ENCODE peak calls at places on chromosomes 7 and 10, in four cellular contexts. C is A549, R is body of pancreas, J is endothelial cell of umbilical vein. H is an unnamed sample. For H3K4me1, the result is how much of the 10 kb centered on the place peaks cover.

GRCh38 chr7:94907420-94908203 is at the start of gene PPP1R9A:
- DNase-seq in C (peak), J (peak), R (peak), H (peak)

GRCh38 chr7:98733036-98733435 is 116.0 kb downstream of the NPTX2 start:
- DNase-seq in J (no peak), R (no peak), C (peak), H (no peak)

GRCh38 chr7:86978804-86979506 is 80.5 kb downstream of the ELAPOR2 start:
- DNase-seq in C (no peak), R (no peak), J (no peak), H (no peak)

GRCh38 chr10:3424102-3424803 is 251.7 kb upstream of the PITRM1 start:
- DNase-seq in J (peak), R (no peak), C (no peak), H (no peak)

GRCh38 chr10:6018422-6018821 is 41.1 kb upstream of the IL15RA start:
- DNase-seq in R (peak), J (no peak), C (no peak), H (peak)

GRCh38 chr7:24931787-24932186 is 48.2 kb downstream of the OSBPL3 start:
- DNase-seq in R (no peak), J (no peak), C (no peak), H (no peak)

GRCh38 chr10:73649876-73650536 is 5.8 kb downstream of the SYNPO2L start:
- DNase-seq in C (no peak), J (no peak), R (no peak), H (no peak)

GRCh38 chr10:9254353-9254752 is 1199.9 kb downstream of the GATA3 start:
- DNase-seq in C (no peak), J (no peak), R (no peak), H (no peak)

GRCh38 chr7:100475549-100475948 is 3.5 kb downstream of the TSC22D4 start:
- DNase-seq in C (no peak), J (no peak), R (no peak), H (no peak)

GRCh38 chr7:129781856-129782256 is 170.3 kb downstream of the NRF1 start:
- DNase-seq in J (no peak), R (peak), C (no peak), H (no peak)

GRCh38 chr7:139358541-139359365 is 941 bp upstream of the LUC7L2 start:
- DNase-seq in J (peak), C (peak), R (no peak), H (no peak)

GRCh38 chr10:3906511-3907111 is 121.6 kb upstream of the KLF6 start:
- DNase-seq in J (no peak), C (no peak), R (no peak), H (no peak)

GRCh38 chr10:7301039-7301768 is 109.6 kb downstream of the SFMBT2 start:
- DNase-seq in R (no peak), C (peak), J (no peak), H (no peak)

GRCh38 chr10:70053896-70054641 is 1.4 kb downstream of the MACROH2A2 start:
- DNase-seq in C (peak), R (peak), J (no peak), H (no peak)

GRCh38 chr7:48085433-48085791 is 3.7 kb upstream of the UPP1 start:
- DNase-seq in C (no peak), R (no peak), J (no peak), H (no peak)

GRCh38 chr10:128723631-128724205 is 597.5 kb upstream of the MKI67 start:
- DNase-seq in R (no peak), J (no peak), C (no peak), H (no peak)

GRCh38 chr7:108716783-108717182 is 147.1 kb downstream of the DNAJB9 start:
- DNase-seq in C (no peak), R (no peak), J (no peak), H (no peak)

GRCh38 chr10:121675344-121675743 is 77.1 kb upstream of the FGFR2 start:
- DNase-seq in C (no peak), R (no peak), J (no peak), H (no peak)

GRCh38 chr10:64733980-64734379 is 1212.8 kb downstream of the REEP3 start:
- DNase-seq in J (peak), R (peak), C (peak), H (no peak)

GRCh38 chr7:124276005-124276606 is 243.2 kb upstream of the TMEM229A start:
- DNase-seq in R (peak), J (peak), C (peak), H (no peak)

GRCh38 chr7:16260236-16260728 is 161.1 kb downstream of the CRPPA start:
- DNase-seq in C (no peak), J (no peak), R (no peak), H (no peak)

GRCh38 chr7:37945336-37945735 is 24.9 kb downstream of the EPDR1 start:
- DNase-seq in J (no peak), R (no peak), C (no peak), H (no peak)

GRCh38 chr7:6250364-6250833 is 22.0 kb downstream of the CYTH3 start:
- DNase-seq in J (no peak), C (no peak), R (no peak), H (no peak)

GRCh38 chr10:71423936-71424335 is 27.2 kb downstream of the CDH23 start:
- DNase-seq in C (no peak), J (no peak), R (no peak), H (no peak)

GRCh38 chr10:17923728-17924127 is 28.0 kb upstream of the SLC39A12 start:
- DNase-seq in C (peak), R (peak), J (no peak), H (peak)

GRCh38 chr7:2520808-2521146 is 1.2 kb downstream of the LFNG start:
- DNase-seq in R (no peak), J (no peak), C (no peak), H (no peak)

GRCh38 chr7:90603346-90603745 is 7.2 kb downstream of the CDK14 start:
- DNase-seq in J (no peak), R (no peak), C (no peak), H (no peak)

GRCh38 chr7:32161708-32162107 is 91.5 kb upstream of the PDE1C start:
- DNase-seq in J (no peak), R (no peak), C (peak), H (no peak)

GRCh38 chr7:140304071-140304799 is 94.1 kb downstream of the SLC37A3 start:
- DNase-seq in J (peak), C (peak), R (no peak), H (no peak)

GRCh38 chr7:80942261-80943041 is 23.6 kb upstream of the SEMA3C start:
- DNase-seq in C (peak), J (peak), R (no peak), H (peak)

GRCh38 chr10:126905776-126906703 is 812 bp downstream of the DOCK1 start:
- DNase-seq in R (peak), J (peak), C (peak), H (no peak)

GRCh38 chr10:79242620-79243152 is 104.6 kb upstream of the PPIF start:
- DNase-seq in R (peak), C (no peak), J (peak), H (peak)

GRCh38 chr10:6046458-6047325 is 15.5 kb downstream of the IL2RA start:
- DNase-seq in J (no peak), C (no peak), R (no peak), H (no peak)

GRCh38 chr7:102304668-102305067 is 18.0 kb downstream of the SH2B2 start:
- DNase-seq in J (no peak), R (no peak), C (no peak), H (no peak)
- H3K4me1 ChIP-seq in J (under half), R (under half), C (under half), H (under half)

GRCh38 chr7:50448823-50449222 is 1.3 kb downstream of the FIGNL1 start:
- DNase-seq in C (no peak), R (no peak), J (no peak), H (no peak)

GRCh38 chr7:50449501-50449880 is 659 bp downstream of the FIGNL1 start:
- DNase-seq in J (no peak), C (no peak), R (no peak), H (no peak)

GRCh38 chr7:50450691-50451051 is 521 bp upstream of the FIGNL1 start:
- DNase-seq in R (peak), J (no peak), C (peak), H (no peak)

GRCh38 chr7:50446542-50446960 is 3.6 kb downstream of the FIGNL1 start:
- DNase-seq in J (peak), C (peak), R (no peak), H (no peak)

DNA sequence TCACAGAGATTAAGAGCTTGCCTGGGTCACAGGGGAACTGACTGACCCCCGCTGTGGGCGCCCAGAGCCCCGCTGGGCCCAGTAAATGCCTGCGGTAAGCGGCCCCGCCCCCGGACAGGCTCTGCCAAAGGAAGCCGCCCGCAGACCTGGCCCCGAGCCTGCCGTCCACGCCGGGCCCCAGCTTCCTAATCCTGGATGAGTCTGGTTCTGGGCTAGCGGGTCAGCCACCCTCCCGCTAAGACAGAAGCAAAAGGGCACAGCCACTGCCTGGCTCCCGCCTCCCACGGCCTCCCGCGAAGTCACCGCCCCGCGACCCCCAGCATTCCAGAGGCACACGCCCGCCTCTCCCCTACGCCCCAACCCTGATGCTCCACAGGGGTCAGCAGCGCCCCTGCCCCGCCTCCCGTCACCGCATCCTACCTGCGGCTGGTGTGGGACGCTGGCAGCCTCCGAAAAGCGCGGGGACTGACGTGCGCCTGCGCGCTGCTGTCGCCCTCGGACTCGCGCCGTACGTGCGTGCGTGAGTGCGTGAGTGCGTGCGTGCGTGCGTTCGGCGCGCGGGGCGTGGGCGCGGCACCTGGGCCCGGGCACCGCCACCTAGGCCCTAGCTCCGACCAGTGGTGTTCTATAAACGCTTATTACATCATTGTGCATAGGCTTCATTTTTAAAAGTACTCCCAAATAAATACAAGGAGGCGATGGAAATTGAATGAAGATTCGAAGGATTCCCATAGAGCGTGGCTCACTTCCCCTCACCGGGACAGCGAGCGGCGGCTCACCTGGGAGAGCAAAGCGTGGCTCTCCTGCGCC is at the start of gene FIGNL1:
- DNase-seq in C (peak), J (peak), R (peak), H (peak)
- TF ChIP-seq POLR2A in C (peak), J (peak), R (no peak), H (peak)

DNA sequence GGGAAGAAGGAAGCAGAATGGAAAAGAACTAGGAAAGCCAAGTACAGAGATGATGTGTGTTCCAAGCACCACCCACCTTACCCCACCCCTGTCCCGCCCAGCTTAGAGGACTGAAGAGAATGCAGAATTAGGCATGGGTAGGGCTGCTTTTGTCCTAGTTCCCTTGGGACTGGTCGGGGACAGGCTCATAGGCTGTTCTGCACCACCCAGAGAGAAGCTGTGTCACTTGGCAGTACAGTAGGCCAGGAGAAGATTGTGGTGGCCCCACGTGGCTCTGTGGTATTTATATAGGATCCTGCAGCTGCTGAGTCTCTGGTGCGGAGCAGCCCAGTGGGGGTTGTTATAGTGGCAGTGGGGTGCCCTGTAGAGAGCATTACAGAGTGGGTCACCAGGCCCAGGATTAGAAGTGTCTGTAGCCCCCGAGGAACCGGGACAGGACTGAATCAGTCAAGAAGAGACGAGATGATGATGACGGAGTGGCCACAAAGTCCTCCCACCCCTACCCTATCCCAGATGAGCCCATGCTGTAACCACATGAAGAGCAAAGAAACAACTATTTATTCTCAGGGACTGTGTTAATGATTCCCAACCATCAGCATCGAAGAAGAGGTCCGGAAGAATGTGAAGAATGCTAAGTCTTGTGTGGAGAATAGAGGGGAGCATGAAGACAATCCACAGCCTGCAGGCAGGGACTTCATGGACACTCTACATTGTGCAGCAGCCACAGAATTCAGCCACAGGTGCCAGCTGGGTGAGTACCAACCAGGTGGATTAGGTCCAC is 88.9 kb downstream of the C1GALT1 start:
- DNase-seq in C (no peak), R (no peak), J (no peak), H (no peak)
- H3K4me3 ChIP-seq in C (no peak), R (no peak), J (no peak), H (no peak)

GRCh38 chr7:55553087-55553345 is 19.3 kb downstream of the VOPP1 start:
- DNase-seq in J (no peak), C (no peak), R (no peak), H (no peak)
- H3K4me1 ChIP-seq in J (half or more), C (under half), R (under half), H (under half)

GRCh38 chr7:79420464-79420863 is 33.0 kb downstream of the MAGI2 start:
- DNase-seq in C (peak), J (no peak), R (no peak), H (no peak)

GRCh38 chr7:79425665-79426064 is 27.8 kb downstream of the MAGI2 start:
- DNase-seq in J (no peak), R (no peak), C (no peak), H (no peak)

GRCh38 chr7:79421751-79422150 is 31.7 kb downstream of the MAGI2 start:
- DNase-seq in R (no peak), C (no peak), J (no peak), H (no peak)
- TF ChIP-seq POLR2A in R (no peak), C (no peak), J (no peak), H (no peak)

GRCh38 chr7:35254496-35255416 is 856 bp upstream of the TBX20 start:
- DNase-seq in C (no peak), R (no peak), J (no peak), H (no peak)

GRCh38 chr7:35255417-35255798 is 1.5 kb upstream of the TBX20 start:
- DNase-seq in R (no peak), C (no peak), J (no peak), H (no peak)

GRCh38 chr7:35253182-35253679 is 669 bp downstream of the TBX20 start:
- DNase-seq in R (no peak), C (peak), J (no peak), H (no peak)

GRCh38 chr7:35252584-35252983 is 1.3 kb downstream of the TBX20 start:
- DNase-seq in C (no peak), R (no peak), J (no peak), H (no peak)

DNA sequence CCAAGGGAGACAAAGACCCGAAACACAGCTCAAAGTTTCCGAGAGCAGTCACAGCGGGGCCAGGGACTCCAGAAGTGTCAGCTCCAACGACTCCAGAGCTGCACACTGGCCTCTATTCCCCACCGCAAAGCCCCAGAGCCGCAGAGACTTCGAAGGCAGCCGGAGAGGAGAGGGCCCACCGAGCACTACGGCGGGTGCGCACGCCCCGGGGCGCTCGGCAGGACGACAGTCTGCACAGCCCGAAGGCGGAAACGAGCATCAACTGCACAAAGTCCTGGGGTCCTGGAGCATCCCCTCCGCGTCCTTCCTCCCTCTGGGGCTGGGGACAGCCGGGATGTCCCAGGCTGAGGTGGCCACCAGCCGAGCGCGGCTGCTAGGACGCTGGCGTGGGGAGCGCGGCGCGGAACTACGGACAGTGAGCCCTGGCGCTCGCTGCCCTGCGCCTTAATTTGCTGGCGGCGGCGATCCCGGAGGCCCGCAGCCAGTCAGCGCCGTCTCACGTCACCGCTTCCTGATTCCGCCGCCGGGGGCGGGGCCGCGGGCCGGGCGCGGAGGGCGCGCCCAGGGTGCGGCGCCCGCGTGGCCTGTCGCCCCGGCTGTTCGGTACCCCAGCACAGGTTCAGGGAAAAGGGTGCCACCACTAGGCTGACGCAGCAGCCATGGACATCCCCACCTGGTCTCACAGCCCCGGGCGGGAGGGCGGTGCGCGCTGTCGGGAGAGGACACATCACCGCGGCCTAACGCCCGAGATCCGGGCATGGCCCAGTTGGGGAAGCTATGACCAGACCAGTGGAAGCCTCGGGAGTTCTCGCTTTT is at the start of gene TBX20:
- DNase-seq in J (peak), R (peak), C (peak), H (no peak)
- H3K4me3 ChIP-seq in J (peak), R (peak), C (peak), H (peak)

GRCh38 chr7:45597286-45597984 is 23.3 kb downstream of the ADCY1 start:
- DNase-seq in C (no peak), R (no peak), J (no peak), H (no peak)
- H3K4me1 ChIP-seq in C (under half), R (under half), J (under half), H (under half)

DNA sequence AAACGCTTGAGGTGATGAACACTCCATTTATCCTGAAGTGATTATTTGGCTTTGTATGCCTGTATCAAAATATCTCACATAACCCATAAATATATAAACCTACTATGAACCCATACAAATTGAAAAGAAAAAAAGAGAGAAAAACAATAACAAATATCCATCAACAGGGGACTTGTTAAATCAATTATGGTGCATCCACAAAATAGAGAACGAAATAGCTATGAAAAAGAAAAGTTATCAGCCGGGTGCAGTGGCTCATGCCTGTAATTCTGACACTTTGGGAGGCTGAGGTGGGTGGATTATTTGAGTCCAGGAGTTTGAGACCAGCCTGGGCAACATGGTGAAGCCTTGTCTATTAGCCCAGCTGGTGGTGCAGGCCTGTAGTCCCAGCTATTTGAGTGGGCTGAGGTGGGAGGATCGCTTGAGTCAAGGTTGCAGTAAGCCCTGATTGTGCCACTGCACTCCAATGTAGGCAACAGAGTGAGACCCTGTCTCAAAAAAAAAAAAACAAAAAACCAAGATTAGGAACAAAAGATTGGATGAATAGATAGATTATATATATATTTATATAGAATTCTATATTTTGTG is 30.6 kb upstream of the IFRD1 start:
- DNase-seq in J (no peak), C (no peak), R (no peak), H (no peak)
- TF ChIP-seq POLR2A in J (no peak), C (no peak), R (no peak), H (no peak)

GRCh38 chr10:87870154-87870553 is 6.7 kb downstream of the PTEN start:
- DNase-seq in C (no peak), R (no peak), J (no peak), H (no peak)
- H3K4me3 ChIP-seq in C (no peak), R (no peak), J (no peak), H (no peak)

GRCh38 chr10:114629824-114630430 is 28.1 kb downstream of the ABLIM1 start:
- DNase-seq in R (no peak), J (peak), C (no peak), H (no peak)
- H3K4me1 ChIP-seq in R (under half), J (under half), C (half or more), H (under half)

H was measured in uterus.